ENCODE peak calls at places on chromosomes 7 and 10, in nine cellular contexts. Y is lower lobe of right lung; Q is KG1; U is GM12864; M is CD8-positive, alpha-beta T cell; L is HCT116; Z is SK-N-SH; K is NCI-H1930; N is body of pancreas. P is an unnamed sample.

GRCh38 chr10:21807162-21807561 is 196.4 kb downstream of the DNAJC1 start:
- DNase-seq in L (no peak), U (no peak), M (no peak), N (no peak), Y (no peak), Z (no peak), Q (no peak), K (peak; percentile 4), P (no peak)

GRCh38 chr10:132679640-132680039 is 106.3 kb downstream of the NKX6-2 start:
- DNase-seq in U (no peak), L (no peak), M (no peak), K (no peak), Y (peak; percentile 16), Q (no peak), Z (no peak), N (no peak), P (no peak)

GRCh38 chr10:27717191-27717590 is 28.4 kb downstream of the MKX start:
- DNase-seq in M (no peak), L (no peak), Q (no peak), N (no peak), Y (no peak), U (no peak), K (no peak), Z (no peak), P (no peak)

GRCh38 chr10:4535531-4535930 is 290.5 kb upstream of the AKR1E2 start:
- DNase-seq in N (no peak), Q (no peak), L (no peak), Z (no peak), K (no peak), M (no peak), U (no peak), Y (no peak), P (no peak)

GRCh38 chr7:70392870-70393269 is 739.1 kb upstream of the GALNT17 start:
- DNase-seq in Z (no peak), K (no peak), U (no peak), L (no peak), N (no peak), M (no peak), Q (no peak), Y (no peak), P (no peak)

GRCh38 chr10:35659456-35659855 is 17.4 kb upstream of the FZD8 start:
- DNase-seq in M (no peak), L (no peak), N (no peak), K (no peak), U (no peak), Y (no peak), Q (no peak), Z (no peak), P (no peak)

GRCh38 chr7:16753102-16753931 is at the start of gene TSPAN13:
- DNase-seq in N (peak; percentile 97), Y (peak; percentile 93), Z (peak; percentile 93), M (peak; percentile 4), K (peak; percentile 88), U (no peak), L (peak; percentile 86), Q (peak; percentile 61), P (peak; percentile 96)

GRCh38 chr7:70314221-70314620 is 715.9 kb downstream of the AUTS2 start:
- DNase-seq in N (no peak), Q (no peak), Z (no peak), K (no peak), Y (no peak), M (no peak), U (no peak), L (no peak), P (no peak)

GRCh38 chr7:2873686-2874551 is 29.8 kb upstream of the GNA12 start:
- DNase-seq in Y (no peak), K (no peak), L (peak; percentile 81), N (no peak), Q (no peak), Z (peak; percentile 43), U (no peak), M (no peak), P (no peak)

GRCh38 chr7:135714534-135715009 is 13.4 kb downstream of the SLC13A4 start:
- DNase-seq in Q (no peak), L (peak; percentile 67), K (no peak), Z (peak; percentile 82), U (no peak), M (no peak), N (no peak), Y (no peak), P (no peak)

GRCh38 chr10:69567920-69568319 is 5.3 kb downstream of the NEUROG3 start:
- DNase-seq in N (peak; percentile 53), Q (no peak), M (no peak), Y (no peak), K (no peak), L (no peak), U (no peak), Z (no peak), P (peak; percentile 74)

GRCh38 chr10:19531324-19531723 is 284.9 kb upstream of the PLXDC2 start:
- DNase-seq in N (no peak), K (no peak), U (no peak), Z (no peak), Q (no peak), Y (no peak), L (no peak), M (no peak), P (no peak)

GRCh38 chr7:104655592-104655991 is 327.2 kb downstream of the LHFPL3 start:
- DNase-seq in M (no peak), Y (no peak), Q (no peak), U (no peak), Z (no peak), N (no peak), K (no peak), L (no peak), P (no peak)

GRCh38 chr7:7565746-7566650 is 686 bp upstream of the MIOS start:
- DNase-seq in K (no peak), M (no peak), L (peak; percentile 33), Q (no peak), N (peak; percentile 75), U (no peak), Z (peak; percentile 47), Y (peak; percentile 55), P (no peak)

GRCh38 chr7:129843982-129844840 is 108.5 kb downstream of the UBE2H start:
- DNase-seq in Y (no peak), Z (no peak), K (no peak), U (no peak), Q (peak; percentile 4), L (no peak), M (no peak), N (no peak), P (no peak)

GRCh38 chr10:130864951-130865350 is 446.6 kb downstream of the TCERG1L start:
- DNase-seq in Y (no peak), Z (no peak), K (no peak), Q (no peak), L (no peak), N (no peak), U (no peak), M (no peak), P (no peak)

GRCh38 chr7:125563557-125563956 is 633.9 kb upstream of the POT1 start:
- DNase-seq in Q (no peak), K (no peak), Z (no peak), N (no peak), Y (peak; percentile 24), U (no peak), M (no peak), L (no peak), P (no peak)

GRCh38 chr10:102615361-102615760 is 28.9 kb upstream of the TRIM8 start:
- DNase-seq in Q (no peak), L (no peak), N (peak; percentile 38), K (no peak), U (no peak), Z (peak; percentile 70), Y (peak; percentile 54), M (no peak), P (no peak)

GRCh38 chr10:87715727-87716670 is 56.3 kb downstream of the PAPSS2 start:
- DNase-seq in N (no peak), Q (no peak), K (no peak), M (no peak), Y (no peak), Z (no peak), L (no peak), U (no peak), P (no peak)

GRCh38 chr10:114648368-114648767 is 9.7 kb downstream of the ABLIM1 start:
- DNase-seq in U (no peak), Y (no peak), Q (no peak), L (no peak), K (no peak), M (no peak), N (no peak), Z (no peak), P (no peak)

GRCh38 chr10:51879238-51879637 is 179.8 kb upstream of the CSTF2T start:
- DNase-seq in U (peak; percentile 12), N (no peak), Q (no peak), Z (no peak), Y (no peak), M (no peak), L (no peak), K (no peak), P (no peak)

P was measured in upper lobe of right lung.